ENCODE peak calls at places on chromosomes 11 and 22, in four cellular contexts. A is BE2C, T is suprapubic skin, C is T-helper 9 cell. L is an unnamed sample.

GRCh38 chr11:34566736-34567135 is 53.1 kb upstream of the ELF5 start:
- DNase-seq in A (no peak), T (no peak), C (no peak), L (no peak)

GRCh38 chr11:57527056-57527631 is 3.4 kb downstream of the TIMM10 start:
- DNase-seq in A (peak; percentile 60), T (no peak), C (peak; percentile 76), L (peak; percentile 67)

GRCh38 chr22:31124811-31125465 is 2.2 kb downstream of the INPP5J start:
- DNase-seq in A (peak; percentile 54), T (no peak), C (no peak), L (no peak)

GRCh38 chr11:95922099-95922498 is 1.8 kb downstream of the MTMR2 start:
- DNase-seq in A (no peak), T (no peak), C (no peak), L (no peak)

GRCh38 chr11:35045219-35045819 is 93.7 kb upstream of the CD44 start:
- DNase-seq in A (no peak), T (no peak), C (peak; percentile 61), L (no peak)

GRCh38 chr22:17952273-17952801 is 72.0 kb downstream of the MICAL3 start:
- DNase-seq in A (no peak), T (peak; percentile 54), C (no peak), L (no peak)

GRCh38 chr22:30643055-30643875 is 7.7 kb downstream of the SLC35E4 start:
- DNase-seq in A (no peak), T (no peak), C (no peak), L (no peak)

GRCh38 chr11:74418509-74418895 is 20.3 kb upstream of the PGM2L1 start:
- DNase-seq in A (no peak), T (no peak), C (no peak), L (peak; percentile 73)

GRCh38 chr11:115606223-115607220 is 102.3 kb upstream of the CADM1 start:
- DNase-seq in A (peak; percentile 87), T (no peak), C (no peak), L (no peak)

GRCh38 chr22:29799217-29799680 is 32.1 kb downstream of the UQCR10 start:
- DNase-seq in A (peak; percentile 78), T (peak; percentile 95), C (no peak), L (peak; percentile 95)

GRCh38 chr22:19565921-19566598 is 41.9 kb upstream of the CLDN5 start:
- DNase-seq in A (no peak), T (peak; percentile 57), C (no peak), L (peak; percentile 59)

GRCh38 chr11:121687961-121688566 is 235.3 kb upstream of the SORL1-AS1 start:
- DNase-seq in A (no peak), T (no peak), C (no peak), L (no peak)

GRCh38 chr11:1148752-1149180 is 9.0 kb upstream of the MUC5AC start:
- DNase-seq in A (no peak), T (no peak), C (no peak), L (no peak)

GRCh38 chr22:39631857-39632256 is 61.3 kb downstream of the CACNA1I start:
- DNase-seq in A (no peak), T (no peak), C (no peak), L (no peak)

GRCh38 chr11:79441159-79441875 is 487 bp upstream of the TENM4 start:
- DNase-seq in A (no peak), T (no peak), C (no peak), L (no peak)

GRCh38 chr11:82682003-82682751 is 51.5 kb downstream of the FAM181B start:
- DNase-seq in A (peak; percentile 34), T (no peak), C (no peak), L (peak; percentile 80)